ENCODE peak calls at places on chromosomes 2 and 18, in six cellular contexts. I is anterior cingulate cortex, Z is GM23248, L is GM04504, X is GM23338, B is SW 1271. D is an unnamed sample.

GRCh38 chr2:195214072-195214471 is 443.0 kb upstream of the SLC39A10 start:
- DNase-seq in B (no peak), L (no peak), I (no peak), X (no peak), Z (no peak), D (no peak)

GRCh38 chr18:48719988-48720654 is 181.3 kb downstream of the CTIF start:
- DNase-seq in B (no peak), I (peak; percentile 38), X (no peak), Z (peak; percentile 65), L (no peak), D (no peak)

GRCh38 chr2:2263196-2263829 is 67.8 kb downstream of the MYT1L start:
- DNase-seq in X (no peak), B (no peak), L (no peak), I (no peak), Z (no peak), D (no peak)

GRCh38 chr2:112547333-112547732 is 5.1 kb downstream of the POLR1B start:
- DNase-seq in Z (peak; percentile 31), I (no peak), B (no peak), X (no peak), L (peak; percentile 9), D (no peak)

GRCh38 chr2:157184161-157184910 is 73.2 kb upstream of the GALNT5 start:
- DNase-seq in L (no peak), I (no peak), X (no peak), B (no peak), Z (peak; percentile 46), D (no peak)

GRCh38 chr2:74447230-74447999 is 5.7 kb upstream of the RTKN start:
- DNase-seq in B (no peak), L (no peak), Z (no peak), X (no peak), I (no peak), D (no peak)

GRCh38 chr2:41926614-41927580 is 120.9 kb upstream of the PKDCC start:
- DNase-seq in I (no peak), X (no peak), B (no peak), L (no peak), Z (peak; percentile 52), D (no peak)

GRCh38 chr18:27843783-27844415 is 333.0 kb downstream of the CDH2 start:
- DNase-seq in I (no peak), B (peak; percentile 32), L (peak; percentile 35), X (no peak), Z (peak; percentile 36), D (no peak)

GRCh38 chr2:202337133-202337532 is 39.0 kb upstream of the BMPR2 start:
- DNase-seq in L (no peak), I (no peak), B (no peak), X (no peak), Z (no peak), D (no peak)

GRCh38 chr2:173150087-173150486 is 74.4 kb downstream of the MAP3K20 start:
- DNase-seq in I (no peak), B (no peak), L (peak; percentile 44), X (no peak), Z (peak; percentile 75), D (no peak)

GRCh38 chr2:26300234-26300641 is 45.7 kb upstream of the SELENOI start:
- DNase-seq in I (no peak), B (no peak), X (no peak), Z (peak; percentile 75), L (no peak), D (peak; percentile 29)

GRCh38 chr2:71617266-71617665 is 163.9 kb downstream of the DYSF start:
- DNase-seq in B (no peak), L (no peak), Z (no peak), I (no peak), X (no peak), D (no peak)

GRCh38 chr2:239826786-239827510 is 198.2 kb downstream of the NDUFA10 start:
- DNase-seq in Z (no peak), L (no peak), X (no peak), B (no peak), I (no peak), D (no peak)

GRCh38 chr18:49081511-49082146 is 130.9 kb upstream of the SMAD7 start:
- DNase-seq in L (no peak), X (no peak), I (no peak), Z (no peak), B (no peak), D (no peak)

GRCh38 chr2:73111300-73112025 is 1.3 kb downstream of the RAB11FIP5 start:
- DNase-seq in Z (peak; percentile 76), L (no peak), I (no peak), B (peak; percentile 61), X (peak; percentile 81), D (no peak)

GRCh38 chr2:179263460-179264237 is 983 bp downstream of the SESTD1 start:
- DNase-seq in L (peak; percentile 24), X (peak; percentile 44), I (peak; percentile 46), B (no peak), Z (peak; percentile 68), D (peak; percentile 73)

GRCh38 chr2:13819896-13820295 is 812.6 kb upstream of the LRATD1 start:
- DNase-seq in L (no peak), X (no peak), B (no peak), I (no peak), Z (peak; percentile 8), D (no peak)

GRCh38 chr2:37636209-37637077 is 35.0 kb downstream of the CDC42EP3 start:
- DNase-seq in I (no peak), X (no peak), B (no peak), Z (peak; percentile 32), L (no peak), D (no peak)

GRCh38 chr2:206127656-206128055 is 31.6 kb downstream of the NDUFS1 start:
- DNase-seq in Z (peak; percentile 20), X (peak; percentile 7), B (no peak), L (no peak), I (no peak), D (no peak)

GRCh38 chr2:66573412-66573811 is 138.5 kb downstream of the MEIS1 start:
- DNase-seq in Z (no peak), X (peak; percentile 84), L (no peak), I (no peak), B (no peak), D (peak; percentile 24)

D was measured in pons.